ENCODE peak calls at places on chromosomes 1 and 21, in six cellular contexts. U is iPS-NIHi11, Y is NCI-H1694, B is posterior vena cava, Z is suprapubic skin, G is BJ. R is an unnamed sample.

GRCh38 chr1:168488153-168488552 is 55.6 kb downstream of the XCL2 start:
- DNase-seq in G (no peak), Z (peak), Y (no peak), B (no peak), U (no peak), R (no peak)

GRCh38 chr1:77834771-77835334 is 53.6 kb upstream of the NEXN start:
- DNase-seq in U (no peak), G (peak), Y (no peak), Z (no peak), B (no peak), R (no peak)

GRCh38 chr1:114669562-114670082 is at the start of gene DENND2C:
- DNase-seq in B (no peak), G (no peak), U (peak), Z (no peak), Y (no peak), R (no peak)

GRCh38 chr1:77991638-77992037 is 12.8 kb upstream of the FUBP1 start:
- DNase-seq in U (no peak), G (no peak), Y (no peak), B (no peak), Z (no peak), R (no peak)

GRCh38 chr1:182910143-182910542 is 42.8 kb downstream of the SHCBP1L start:
- DNase-seq in G (no peak), Y (no peak), B (no peak), Z (no peak), U (peak), R (no peak)

GRCh38 chr1:39812913-39813312 is 24.2 kb upstream of the BMP8B start:
- DNase-seq in U (no peak), G (no peak), Z (no peak), B (peak), Y (no peak), R (no peak)

GRCh38 chr1:222989443-222989842 is 153.6 kb downstream of the TLR5 start:
- DNase-seq in G (no peak), Z (no peak), B (no peak), U (no peak), Y (no peak), R (no peak)

GRCh38 chr21:44510508-44511218 is 29.3 kb downstream of the KRTAP10-1 start:
- DNase-seq in Y (peak), B (peak), Z (no peak), G (no peak), U (peak), R (no peak)

GRCh38 chr1:238653693-238654321 is 732.6 kb upstream of the CHRM3 start:
- DNase-seq in B (no peak), G (no peak), Z (no peak), Y (no peak), U (no peak), R (no peak)

GRCh38 chr1:231200417-231201031 is 38.7 kb downstream of the TRIM67 start:
- DNase-seq in Y (no peak), Z (no peak), B (peak), G (no peak), U (no peak), R (no peak)

GRCh38 chr21:46153259-46154154 is 1.9 kb downstream of the FTCD start:
- DNase-seq in U (peak), G (no peak), Z (peak), Y (peak), B (peak), R (no peak)

GRCh38 chr1:20147846-20148570 is 8.9 kb downstream of the PLA2G2F start:
- DNase-seq in Z (no peak), U (no peak), G (no peak), Y (no peak), B (peak), R (no peak)

GRCh38 chr21:42533963-42534355 is 20.3 kb downstream of the SLC37A1 start:
- DNase-seq in Y (no peak), U (no peak), B (no peak), G (no peak), Z (peak), R (no peak)

GRCh38 chr1:25068316-25068715 is 138.2 kb upstream of the RUNX3 start:
- DNase-seq in Y (no peak), U (no peak), G (no peak), Z (no peak), B (peak), R (no peak)

GRCh38 chr1:31181515-31182343 is 58.0 kb downstream of the NKAIN1 start:
- DNase-seq in U (peak), Z (no peak), G (no peak), Y (no peak), B (peak), R (no peak)

GRCh38 chr1:217281332-217281731 is 349.6 kb downstream of the GPATCH2 start:
- DNase-seq in Y (no peak), B (no peak), Z (no peak), G (no peak), U (no peak), R (no peak)

GRCh38 chr1:22041505-22041904 is 11.0 kb upstream of the CDC42 start:
- DNase-seq in G (no peak), Y (no peak), U (no peak), Z (no peak), B (no peak), R (no peak)

GRCh38 chr1:153752561-153753195 is 22.5 kb upstream of the SLC27A3 start:
- DNase-seq in B (peak), Y (no peak), G (no peak), U (no peak), Z (no peak), R (no peak)

GRCh38 chr1:155127672-155128468 is at the start of gene EFNA1:
- DNase-seq in G (no peak), Z (no peak), U (peak), Y (peak), B (peak), R (no peak)

GRCh38 chr1:186768906-186769305 is 59.8 kb upstream of the PLA2G4A start:
- DNase-seq in G (no peak), U (no peak), Z (no peak), Y (no peak), B (no peak), R (no peak)

GRCh38 chr1:182990413-182991144 is 32.6 kb upstream of the LAMC1 start:
- DNase-seq in Z (no peak), B (peak), G (peak), Y (no peak), U (no peak), R (no peak)

GRCh38 chr1:182617075-182617429 is 12.9 kb upstream of the RGS16 start:
- DNase-seq in B (no peak), Y (no peak), G (no peak), Z (no peak), U (no peak), R (no peak)

GRCh38 chr1:234409328-234409727 is 36.1 kb downstream of the COA6 start:
- DNase-seq in G (no peak), U (no peak), B (no peak), Z (no peak), Y (no peak), R (no peak)

GRCh38 chr21:27462786-27463185 is 495.9 kb upstream of the ADAMTS5 start:
- DNase-seq in Z (no peak), G (no peak), Y (no peak), U (no peak), B (no peak), R (no peak)

GRCh38 chr1:9280015-9280860 is 12.5 kb upstream of the SPSB1 start:
- DNase-seq in B (peak), G (peak), U (peak), Z (no peak), Y (no peak), R (no peak)

GRCh38 chr1:5936126-5936525 is 56.1 kb downstream of the NPHP4 start:
- DNase-seq in Z (peak), U (no peak), Y (no peak), G (no peak), B (no peak), R (no peak)

R was measured in glomerular endothelial cell.